ENCODE peak calls at places on chromosome 11, in five cellular contexts. O is cardiac muscle cell, H is left ventricle myocardium inferior, T is right lobe of liver, Y is IMR-90. C is an unnamed sample.
A peak's percentile ranks its signal among the peaks of the same experiment; 100 is the strongest.

GRCh38 chr11:11946180-11946579 is 62.2 kb downstream of the DKK3 start:
- DNase-seq in Y (peak; percentile 68), O (no peak), T (no peak), H (no peak), C (no peak)

GRCh38 chr11:27754035-27755017 is 54.1 kb upstream of the BDNF start:
- DNase-seq in T (no peak), H (no peak), O (no peak), Y (peak; percentile 75), C (no peak)

GRCh38 chr11:117807482-117808272 is 10.7 kb upstream of the DSCAML1 start:
- DNase-seq in T (peak; percentile 68), O (peak; percentile 82), Y (peak; percentile 51), H (peak; percentile 82), C (no peak)

GRCh38 chr11:62012451-62013265 is 45.2 kb upstream of the FTH1 start:
- DNase-seq in T (peak; percentile 42), O (no peak), H (no peak), Y (peak; percentile 42), C (no peak)

GRCh38 chr11:19838994-19839768 is 126.5 kb downstream of the NAV2 start:
- DNase-seq in O (no peak), Y (peak; percentile 17), H (no peak), T (no peak), C (no peak)

GRCh38 chr11:108307751-108308150 is 84.9 kb downstream of the ATM start:
- DNase-seq in H (no peak), O (no peak), Y (no peak), T (no peak), C (no peak)

GRCh38 chr11:78961938-78962701 is 387.5 kb upstream of the NARS2 start:
- DNase-seq in O (peak; percentile 92), T (no peak), Y (peak; percentile 48), H (no peak), C (no peak)

GRCh38 chr11:2825886-2826678 is 59.5 kb downstream of the CDKN1C start:
- DNase-seq in H (peak; percentile 60), O (no peak), Y (peak; percentile 95), T (no peak), C (peak; percentile 92)

GRCh38 chr11:123061403-123062157 is at the start of gene HSPA8:
- DNase-seq in T (peak; percentile 83), Y (peak; percentile 52), H (peak; percentile 64), O (peak; percentile 50), C (peak; percentile 86)

GRCh38 chr11:84249344-84250135 is 963.4 kb upstream of the CCDC90B start:
- DNase-seq in H (no peak), O (no peak), Y (no peak), T (peak; percentile 62), C (no peak)

GRCh38 chr11:118628861-118629549 is 21.6 kb downstream of the PHLDB1 start:
- DNase-seq in Y (no peak), T (no peak), H (no peak), O (no peak), C (no peak)

GRCh38 chr11:93536346-93536871 is 6.8 kb downstream of the SMCO4 start:
- DNase-seq in Y (no peak), O (no peak), T (no peak), H (peak; percentile 47), C (no peak)

GRCh38 chr11:91075032-91075695 is 852.3 kb upstream of the CHORDC1 start:
- DNase-seq in T (no peak), O (peak; percentile 33), Y (no peak), H (no peak), C (no peak)

GRCh38 chr11:9158898-9159391 is 67.5 kb upstream of the SCUBE2 start:
- DNase-seq in Y (peak; percentile 58), O (no peak), T (no peak), H (no peak), C (no peak)

GRCh38 chr11:120546312-120547205 is 35.0 kb downstream of the GRIK4 start:
- DNase-seq in H (no peak), O (no peak), Y (peak; percentile 98), T (no peak), C (peak; percentile 80)

GRCh38 chr11:34643846-34644245 is 23.0 kb downstream of the EHF start:
- DNase-seq in T (no peak), Y (no peak), H (no peak), O (no peak), C (no peak)

GRCh38 chr11:34641981-34642380 is 21.1 kb downstream of the EHF start:
- DNase-seq in O (no peak), H (no peak), T (no peak), Y (no peak), C (no peak)

GRCh38 chr11:34640050-34640971 is 19.4 kb downstream of the EHF start:
- DNase-seq in H (no peak), O (no peak), Y (no peak), T (no peak), C (no peak)

GRCh38 chr11:34639545-34639944 is 18.7 kb downstream of the EHF start:
- DNase-seq in O (no peak), T (no peak), Y (no peak), H (no peak), C (no peak)

DNA sequence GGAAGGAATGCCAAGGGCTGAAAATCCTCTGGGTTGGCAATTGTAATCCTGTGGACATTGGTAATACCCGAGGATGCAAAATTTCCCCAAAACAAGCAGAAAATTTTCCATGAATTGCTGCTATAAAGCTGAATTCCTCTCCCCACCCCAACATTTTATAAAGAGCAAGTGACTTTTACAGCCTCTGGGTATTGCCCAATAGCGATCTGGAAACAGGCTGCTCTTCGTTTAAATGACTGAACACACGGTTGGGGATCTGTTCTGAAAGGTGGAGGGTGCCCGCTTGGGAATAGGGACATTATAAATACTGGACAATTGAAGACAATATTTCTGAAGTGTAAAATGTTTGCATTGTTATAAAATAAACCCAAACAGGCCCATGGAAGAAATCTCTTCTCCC is 20.6 kb downstream of the EHF start:
- DNase-seq in Y (no peak), O (no peak), T (no peak), H (no peak), C (no peak)
- H3K27ac ChIP-seq in Y (no peak overlapping the region), O (no peak overlapping the region), T (no peak overlapping the region), H (no peak overlapping the region), C (no peak overlapping the region)

DNA sequence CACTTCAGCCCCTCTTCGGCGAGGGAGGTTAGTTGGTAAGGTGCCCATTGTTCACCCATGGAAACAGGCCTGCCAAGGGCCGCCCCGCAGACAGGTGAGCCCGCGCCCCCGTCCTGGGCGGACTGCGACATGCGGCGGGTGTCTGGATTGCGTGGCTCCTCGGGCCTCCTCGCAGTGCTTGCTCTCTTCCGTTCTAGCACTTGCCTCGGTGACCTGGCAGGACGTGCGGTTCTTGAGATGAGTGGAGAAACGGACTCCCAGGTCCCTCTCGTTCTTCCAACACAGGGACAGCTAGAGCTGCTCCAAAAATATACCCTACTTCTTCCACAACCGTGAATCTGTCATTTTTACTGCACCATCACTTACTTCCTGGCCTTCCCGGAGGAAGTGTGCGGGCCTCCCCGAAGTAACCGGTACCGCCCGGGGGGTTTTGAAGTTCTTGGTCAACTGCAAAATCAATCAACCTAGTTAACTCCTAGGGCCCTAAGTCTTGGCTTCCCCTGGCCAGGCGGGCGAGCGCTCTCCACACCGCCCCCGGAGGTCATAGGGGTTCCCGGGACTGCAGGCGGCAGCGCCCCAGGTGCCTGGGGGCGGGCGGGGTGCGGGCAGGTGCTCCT is 745 bp upstream of the ZBTB44 start:
- DNase-seq in O (no peak), Y (no peak), H (peak; percentile 18), T (peak; percentile 50), C (peak; percentile 73)
- H3K4me3 ChIP-seq in O (peak overlapping the region; percentile 95), Y (no peak overlapping the region), H (peak overlapping the region; percentile 96), T (peak overlapping the region; percentile 89), C (peak overlapping the region; percentile 98)

DNA sequence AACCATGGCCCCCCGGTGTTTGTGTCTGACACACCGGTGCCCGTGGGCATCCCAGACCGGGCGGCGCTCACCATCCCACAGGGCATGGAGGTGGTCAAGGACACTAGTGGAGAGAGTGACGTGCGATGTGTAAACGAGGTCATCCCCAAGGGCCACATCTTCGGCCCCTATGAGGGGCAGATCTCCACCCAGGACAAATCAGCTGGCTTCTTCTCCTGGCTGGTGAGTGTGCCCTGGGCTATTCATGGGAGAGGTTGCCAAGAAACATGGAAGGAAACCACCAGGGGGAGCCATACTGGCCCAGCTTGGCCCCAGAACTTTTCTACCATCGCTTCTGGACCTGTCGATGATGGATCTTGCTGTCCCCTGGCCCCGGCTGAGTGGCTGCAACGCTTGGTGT is 36.5 kb downstream of the PRDM11 start:
- DNase-seq in H (no peak), Y (peak; percentile 19), T (no peak), O (peak; percentile 51), C (no peak)
- TF ChIP-seq CTCF in H (peak; percentile 68), Y (peak; percentile 43), T (peak; percentile 50), O (peak; percentile 61), C (no peak)

GRCh38 chr11:64208086-64208795 is 1.7 kb downstream of the FERMT3 start:
- DNase-seq in O (no peak), H (no peak), T (no peak), Y (no peak), C (no peak)
- H3K27ac ChIP-seq in O (no peak overlapping the region), H (peak overlapping the region; percentile 88), T (peak overlapping the region; percentile 68), Y (peak overlapping the region; percentile 62), C (peak overlapping the region; percentile 49)

GRCh38 chr11:110430267-110431211 is 791 bp downstream of the FDX1 start:
- DNase-seq in H (no peak), O (peak; percentile 33), T (peak; percentile 90), Y (peak; percentile 56), C (peak; percentile 74)

GRCh38 chr11:110432713-110433392 is 3.1 kb downstream of the FDX1 start:
- DNase-seq in T (no peak), H (no peak), O (no peak), Y (peak; percentile 60), C (no peak)

GRCh38 chr11:110429614-110430266 is at the start of gene FDX1:
- DNase-seq in O (peak; percentile 97), Y (peak; percentile 74), T (peak; percentile 88), H (peak; percentile 82), C (peak; percentile 83)

GRCh38 chr11:110433393-110434333 is 3.9 kb downstream of the FDX1 start:
- DNase-seq in Y (peak; percentile 42), O (no peak), T (no peak), H (no peak), C (no peak)

GRCh38 chr11:110431212-110432073 is 1.7 kb downstream of the FDX1 start:
- DNase-seq in O (no peak), Y (peak; percentile 31), H (no peak), T (no peak), C (no peak)
- H3K4me3 ChIP-seq in O (peak overlapping the region; percentile 70), Y (peak overlapping the region; percentile 86), H (peak overlapping the region; percentile 90), T (peak overlapping the region; percentile 89), C (peak overlapping the region; percentile 77)

DNA sequence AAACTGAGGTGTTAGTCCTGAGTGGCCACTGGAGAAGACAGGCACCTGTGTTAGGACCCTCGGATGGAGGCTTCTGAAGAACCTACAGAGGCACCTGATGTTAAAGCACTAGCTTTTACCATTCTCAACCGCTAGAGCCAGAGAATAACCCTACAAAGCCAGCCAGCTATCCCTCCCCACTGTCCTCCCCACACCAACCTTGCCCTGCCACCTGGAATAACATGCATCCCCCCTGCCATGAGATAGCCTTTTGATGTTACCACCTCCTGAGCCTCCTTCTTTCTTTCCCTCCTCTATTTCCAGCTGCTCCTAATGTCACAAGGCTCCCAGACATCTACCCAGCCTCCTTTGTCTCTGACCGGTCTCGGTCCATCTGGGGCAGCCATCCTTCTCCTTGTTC is 28.1 kb downstream of the COMMD9 start:
- DNase-seq in O (no peak), T (no peak), H (no peak), Y (no peak), C (no peak)
- TF ChIP-seq CTCF in O (no peak), T (no peak), H (no peak), Y (no peak), C (no peak)

DNA sequence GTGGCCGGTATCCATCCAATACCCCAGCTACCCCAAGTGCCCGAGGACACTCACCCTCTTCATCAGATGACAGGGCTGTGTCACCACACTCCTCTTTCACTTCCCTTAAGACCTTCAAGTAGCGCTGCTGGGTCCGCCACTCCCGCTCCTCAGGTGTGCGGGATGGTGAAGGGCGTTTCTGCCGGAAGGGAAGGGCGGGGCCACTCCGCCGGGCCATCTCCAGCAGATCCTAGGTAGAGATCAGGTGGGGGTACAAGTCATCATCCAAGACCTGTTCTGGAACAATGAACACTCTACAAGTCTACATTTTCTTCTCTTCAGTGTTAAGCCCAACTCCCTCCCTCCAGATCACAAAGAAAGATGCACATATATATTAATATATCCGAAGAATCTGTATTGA is 10.0 kb downstream of the NFRKB start:
- DNase-seq in T (no peak), Y (no peak), O (no peak), H (no peak), C (no peak)
- H3K27ac ChIP-seq in T (no peak overlapping the region), Y (no peak overlapping the region), O (no peak overlapping the region), H (no peak overlapping the region), C (no peak overlapping the region)